ENCODE peak calls at places on chromosomes 13 and 19, in six cellular contexts. T, K, Z, X, B and U are unnamed samples.

GRCh38 chr19:43780706-43781525 is at the start of gene KCNN4:
- DNase-seq in T (no peak), K (no peak), Z (peak), X (peak), B (no peak), U (peak)

GRCh38 chr19:41945135-41945766 is 13.9 kb downstream of the RABAC1 start:
- DNase-seq in T (no peak), K (no peak), Z (no peak), X (no peak), B (no peak), U (no peak)

GRCh38 chr13:98089826-98090225 is 53.1 kb upstream of the FARP1 start:
- DNase-seq in T (no peak), K (no peak), Z (peak), X (peak), B (no peak), U (peak)

GRCh38 chr19:47215581-47215980 is 15.4 kb downstream of the BBC3 start:
- DNase-seq in T (no peak), K (no peak), Z (no peak), X (no peak), B (no peak), U (no peak)

GRCh38 chr13:104008571-104009435 is 942.6 kb upstream of the SLC10A2 start:
- DNase-seq in T (no peak), K (no peak), Z (peak), X (peak), B (no peak), U (no peak)

GRCh38 chr19:57583521-57584416 is at the start of gene ZIK1:
- DNase-seq in T (peak), K (peak), Z (peak), X (peak), B (peak), U (peak)

GRCh38 chr13:89936256-89936655 is 1411.2 kb upstream of the MIR17HG start:
- DNase-seq in T (no peak), K (no peak), Z (no peak), X (no peak), B (no peak), U (no peak)

GRCh38 chr13:77516342-77516789 is 19.1 kb upstream of the SCEL start:
- DNase-seq in T (no peak), K (no peak), Z (peak), X (peak), B (no peak), U (peak)

GRCh38 chr19:18590273-18591272 is 2.0 kb downstream of the REX1BD start:
- DNase-seq in T (no peak), K (no peak), Z (peak), X (no peak), B (no peak), U (peak)

GRCh38 chr13:101416181-101417042 is at the start of gene NALCN:
- DNase-seq in T (no peak), K (no peak), Z (peak), X (peak), B (peak), U (no peak)

DNA sequence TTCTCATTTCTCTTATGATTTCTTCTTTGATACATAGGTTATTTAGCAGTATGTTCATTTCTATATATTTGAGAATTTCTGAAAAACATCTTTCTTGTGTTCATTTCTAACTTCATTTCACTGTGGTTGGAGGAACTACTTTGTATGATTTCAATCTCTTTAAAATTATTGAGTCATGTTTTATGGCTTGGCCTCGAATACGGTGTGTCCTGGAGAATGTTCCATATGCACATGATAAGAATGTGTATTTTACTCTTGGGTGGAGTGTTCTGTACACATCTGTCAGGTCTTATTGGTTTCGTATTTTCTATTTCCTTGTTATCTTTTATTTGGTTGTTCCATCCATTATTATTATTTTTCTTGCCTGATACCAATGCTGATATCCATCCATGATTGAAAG is 22.9 kb downstream of the DNM2 start:
- DNase-seq in T (no peak), K (no peak), Z (no peak), X (no peak), B (no peak), U (no peak)
- H3K4me3 ChIP-seq in T (no peak), K (no peak), Z (no peak), X (no peak), B (no peak), U (no peak)

DNA sequence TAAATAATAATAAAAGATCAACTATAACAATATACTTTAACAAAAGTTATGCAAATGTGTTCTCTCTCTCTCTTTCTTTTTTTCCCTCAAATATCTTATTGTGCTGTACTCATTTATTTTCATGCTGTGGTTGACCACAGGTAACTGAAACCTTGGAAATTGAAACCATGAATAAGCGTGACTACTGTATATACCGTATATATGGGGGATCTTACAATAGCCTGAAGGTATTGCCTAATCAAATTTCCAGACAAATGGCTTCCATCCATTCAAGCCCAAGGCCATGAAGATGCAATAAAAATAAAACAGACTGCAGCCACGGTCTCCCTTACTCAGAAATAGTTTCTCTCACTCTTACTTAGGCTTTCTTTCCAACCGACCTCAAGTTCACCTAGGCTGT is 98.3 kb downstream of the SLITRK6 start:
- DNase-seq in T (no peak), K (no peak), Z (peak), X (no peak), B (no peak), U (no peak)
- TF ChIP-seq CTCF in T (no peak), K (no peak), Z (no peak), X (no peak), B (no peak), U (no peak)

DNA sequence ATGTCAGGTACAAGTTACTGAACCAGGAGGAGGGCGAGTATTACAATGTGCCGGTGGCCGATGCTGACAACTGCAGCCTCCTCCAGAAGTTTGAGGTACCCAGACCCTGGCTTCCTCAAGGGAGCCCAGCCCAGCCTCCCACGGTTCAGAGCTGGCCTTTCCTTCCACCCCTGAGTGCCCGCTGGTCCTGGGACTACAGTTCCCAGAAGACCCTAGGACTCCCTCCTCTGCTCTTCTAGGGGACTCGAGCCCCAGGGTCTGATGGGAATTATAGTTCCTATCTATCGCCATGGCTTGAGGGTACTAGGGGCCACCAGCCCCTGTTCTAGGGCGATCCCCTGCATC is 11.0 kb downstream of the PRKCG start:
- DNase-seq in T (no peak), K (no peak), Z (no peak), X (no peak), B (no peak), U (no peak)
- H3K4me3 ChIP-seq in T (no peak), K (no peak), Z (no peak), X (no peak), B (no peak), U (no peak)

GRCh38 chr19:32138416-32138815 is 207.0 kb upstream of the ZNF507 start:
- DNase-seq in T (no peak), K (no peak), Z (no peak), X (no peak), B (no peak), U (no peak)
- TF ChIP-seq CTCF in T (peak), K (no peak), Z (no peak), X (no peak), B (no peak), U (no peak)

DNA sequence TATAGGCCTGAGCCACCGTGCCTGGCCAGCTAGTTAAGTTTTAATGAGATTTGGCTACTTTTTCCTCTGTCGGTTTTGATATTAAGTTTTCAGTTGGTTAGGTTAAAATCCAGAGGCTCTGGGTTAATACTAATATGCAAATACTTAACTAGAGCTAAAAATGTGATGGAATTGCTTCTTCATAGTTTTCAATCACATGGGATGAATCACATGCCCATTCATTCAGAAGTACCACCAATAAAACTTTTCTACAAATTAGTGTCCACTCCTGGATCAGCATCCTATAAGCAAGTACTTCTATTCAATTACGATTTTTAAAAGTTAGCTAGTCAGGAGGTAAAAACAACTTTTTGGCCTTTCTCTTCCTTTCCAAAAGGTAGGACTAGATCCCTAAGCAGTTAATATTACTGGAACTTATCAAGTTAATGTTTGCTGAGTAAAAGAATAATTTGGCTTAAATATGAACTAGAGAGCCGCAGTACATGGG is 4.3 kb downstream of the SLC25A30 start:
- DNase-seq in T (no peak), K (no peak), Z (peak), X (no peak), B (no peak), U (no peak)
- H3K4me3 ChIP-seq in T (peak), K (peak), Z (no peak), X (no peak), B (peak), U (peak)

GRCh38 chr13:61810065-61810464 is 394.4 kb upstream of the PCDH20 start:
- DNase-seq in T (no peak), K (no peak), Z (no peak), X (no peak), B (no peak), U (no peak)
- TF ChIP-seq CTCF in T (no peak), K (no peak), Z (no peak), X (no peak), B (no peak), U (no peak)

GRCh38 chr19:13086341-13086740 is 16.3 kb downstream of the LYL1 start:
- DNase-seq in T (no peak), K (no peak), Z (no peak), X (no peak), B (no peak), U (no peak)
- H3K4me3 ChIP-seq in T (no peak), K (no peak), Z (no peak), X (no peak), B (no peak), U (no peak)

GRCh38 chr19:10418281-10419199 is 1.8 kb upstream of the PDE4A start:
- DNase-seq in T (no peak), K (no peak), Z (peak), X (no peak), B (no peak), U (no peak)
- TF ChIP-seq CTCF in T (no peak), K (no peak), Z (no peak), X (no peak), B (no peak), U (no peak)

DNA sequence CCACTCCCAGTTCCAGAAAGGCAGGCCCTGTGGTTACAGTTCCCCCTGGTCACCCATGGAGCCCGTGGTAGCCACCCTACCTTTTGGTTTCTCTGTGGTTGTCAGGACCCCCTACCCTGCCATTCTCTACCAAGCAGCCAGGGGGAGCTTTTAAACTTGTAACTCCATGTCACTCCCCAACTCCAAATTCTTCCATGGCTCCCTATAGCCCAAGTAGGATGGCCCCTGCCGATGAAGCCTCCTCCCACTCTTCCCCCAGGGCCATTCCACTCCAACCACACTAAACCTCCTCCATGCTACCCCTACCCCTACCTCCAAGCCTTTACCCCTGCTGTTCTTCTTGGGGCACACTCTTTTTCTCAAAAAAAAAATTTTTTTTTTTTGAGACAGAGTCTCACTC is 2.2 kb downstream of the S1PR2 start:
- DNase-seq in T (peak), K (no peak), Z (peak), X (peak), B (no peak), U (peak)
- H3K4me3 ChIP-seq in T (no peak), K (no peak), Z (no peak), X (no peak), B (no peak), U (no peak)